ENCODE peak calls at places on chromosomes 3 and 15, in six cellular contexts. E is A549, H is K562, U is endothelial cell of umbilical vein, P is NB4, G is GM12878. Y is an unnamed sample.

GRCh38 chr15:40055576-40056293 is 16.8 kb upstream of the SRP14 start:
- DNase-seq in E (no peak), H (no peak), U (no peak), P (peak; percentile 83), G (no peak), Y (no peak)

GRCh38 chr3:155581579-155581978 is 163.3 kb downstream of the PLCH1 start:
- DNase-seq in E (no peak), H (no peak), U (no peak), P (peak; percentile 61), G (no peak), Y (no peak)

GRCh38 chr15:99096894-99097426 is 7.9 kb upstream of the SYNM start:
- DNase-seq in E (no peak), H (no peak), U (no peak), P (no peak), G (no peak), Y (no peak)

GRCh38 chr3:117084277-117084676 is 374.7 kb downstream of the TUSC7 start:
- DNase-seq in E (no peak), H (no peak), U (peak; percentile 13), P (no peak), G (no peak), Y (no peak)

GRCh38 chr15:52787123-52787503 is 3.0 kb downstream of the ONECUT1 start:
- DNase-seq in E (no peak), H (no peak), U (no peak), P (no peak), G (no peak), Y (no peak)

GRCh38 chr3:60579734-60580133 is 671.5 kb downstream of the FHIT start:
- DNase-seq in E (no peak), H (no peak), U (no peak), P (no peak), G (no peak), Y (no peak)

GRCh38 chr3:190055773-190056172 is 64.9 kb downstream of the P3H2 start:
- DNase-seq in E (no peak), H (no peak), U (no peak), P (no peak), G (no peak), Y (no peak)

GRCh38 chr3:15055019-15055557 is 10.0 kb downstream of the MRPS25 start:
- DNase-seq in E (no peak), H (no peak), U (no peak), P (peak; percentile 34), G (peak; percentile 54), Y (no peak)

GRCh38 chr3:15207836-15208504 is 1.9 kb downstream of the CAPN7 start:
- DNase-seq in E (no peak), H (no peak), U (peak; percentile 3), P (no peak), G (no peak), Y (no peak)

GRCh38 chr3:74904646-74905045 is 290.2 kb upstream of the CNTN3 start:
- DNase-seq in E (no peak), H (no peak), U (no peak), P (no peak), G (no peak), Y (no peak)

GRCh38 chr15:45751629-45752028 is 116.8 kb downstream of the SQOR start:
- DNase-seq in E (no peak), H (no peak), U (no peak), P (no peak), G (no peak), Y (no peak)

GRCh38 chr3:157130138-157130880 is 29.6 kb downstream of the CCNL1 start:
- DNase-seq in E (peak; percentile 75), H (peak; percentile 73), U (peak; percentile 61), P (peak; percentile 89), G (no peak), Y (peak; percentile 90)

GRCh38 chr15:74328331-74329056 is 39.0 kb downstream of the CYP11A1 start:
- DNase-seq in E (no peak), H (no peak), U (no peak), P (peak; percentile 47), G (no peak), Y (no peak)

GRCh38 chr3:55185380-55185779 is 257.5 kb upstream of the LRTM1 start:
- DNase-seq in E (no peak), H (no peak), U (no peak), P (no peak), G (no peak), Y (no peak)

GRCh38 chr3:129518581-129518980 is 9.9 kb upstream of the RHO start:
- DNase-seq in E (no peak), H (no peak), U (no peak), P (no peak), G (no peak), Y (no peak)
- TF ChIP-seq MYC in E (no peak), H (no peak), U (no peak), P (no peak), G (no peak), Y (no peak)

DNA sequence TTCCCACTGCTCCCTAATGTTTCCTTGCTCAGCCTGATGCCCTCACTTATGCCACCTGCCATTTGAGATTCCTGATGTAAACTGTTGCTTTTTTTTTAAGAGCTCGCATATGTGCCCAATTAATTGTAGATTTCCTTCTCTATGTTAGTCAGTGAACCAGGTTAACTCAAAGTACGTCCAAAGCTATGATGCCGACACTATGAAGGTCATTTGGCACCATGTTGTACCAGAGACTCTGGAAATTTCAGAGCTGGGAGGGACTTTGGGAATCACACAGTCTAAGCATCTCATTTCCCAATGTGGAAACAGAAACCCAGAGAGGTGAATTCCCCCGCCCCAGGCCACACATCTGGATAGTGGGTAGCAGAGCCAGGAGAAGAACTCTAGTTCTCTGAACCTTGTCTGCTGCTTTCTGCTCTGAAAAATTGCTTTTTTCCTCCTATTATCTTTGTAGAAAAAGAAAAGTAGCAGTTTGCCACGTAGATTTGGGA is 38.5 kb upstream of the TNFAIP8L3 start:
- DNase-seq in E (no peak), H (no peak), U (no peak), P (no peak), G (no peak), Y (no peak)
- TF ChIP-seq MYC in E (no peak), H (no peak), U (no peak), P (no peak), G (no peak), Y (no peak)

GRCh38 chr3:87186631-87187159 is 40.4 kb upstream of the CHMP2B start:
- DNase-seq in E (no peak), H (no peak), U (no peak), P (no peak), G (no peak), Y (no peak)
- TF ChIP-seq MYC in E (no peak), H (no peak), U (no peak), P (no peak), G (no peak), Y (no peak)

GRCh38 chr3:32109256-32109655 is 2.8 kb downstream of the GPD1L start:
- DNase-seq in E (no peak), H (no peak), U (peak; percentile 28), P (no peak), G (no peak), Y (no peak)
- TF ChIP-seq MYC in E (no peak), H (no peak), U (no peak), P (no peak), G (no peak), Y (no peak)

GRCh38 chr3:32681811-32682210 is 3.2 kb upstream of the CNOT10 start:
- DNase-seq in E (no peak), H (no peak), U (no peak), P (no peak), G (no peak), Y (no peak)

GRCh38 chr3:32684800-32685603 is at the start of gene CNOT10:
- DNase-seq in E (peak; percentile 90), H (peak; percentile 96), U (peak; percentile 95), P (peak; percentile 97), G (peak; percentile 81), Y (peak; percentile 93)

GRCh38 chr3:32684029-32684799 is 774 bp upstream of the CNOT10 start:
- DNase-seq in E (no peak), H (no peak), U (no peak), P (no peak), G (no peak), Y (no peak)

GRCh38 chr3:32686713-32687112 is 1.7 kb downstream of the CNOT10 start:
- DNase-seq in E (no peak), H (no peak), U (no peak), P (peak; percentile 10), G (no peak), Y (no peak)

GRCh38 chr3:32685604-32686185 is 707 bp downstream of the CNOT10 start:
- DNase-seq in E (peak; percentile 28), H (no peak), U (no peak), P (no peak), G (no peak), Y (peak; percentile 9)
- TF ChIP-seq MYC in E (no peak), H (no peak), U (no peak), P (no peak), G (no peak), Y (no peak)

GRCh38 chr3:191628561-191628960 is 167.6 kb downstream of the PYDC2 start:
- DNase-seq in E (no peak), H (no peak), U (no peak), P (no peak), G (no peak), Y (no peak)

GRCh38 chr3:191624299-191624698 is 163.3 kb downstream of the PYDC2 start:
- DNase-seq in E (no peak), H (no peak), U (no peak), P (no peak), G (no peak), Y (no peak)

DNA sequence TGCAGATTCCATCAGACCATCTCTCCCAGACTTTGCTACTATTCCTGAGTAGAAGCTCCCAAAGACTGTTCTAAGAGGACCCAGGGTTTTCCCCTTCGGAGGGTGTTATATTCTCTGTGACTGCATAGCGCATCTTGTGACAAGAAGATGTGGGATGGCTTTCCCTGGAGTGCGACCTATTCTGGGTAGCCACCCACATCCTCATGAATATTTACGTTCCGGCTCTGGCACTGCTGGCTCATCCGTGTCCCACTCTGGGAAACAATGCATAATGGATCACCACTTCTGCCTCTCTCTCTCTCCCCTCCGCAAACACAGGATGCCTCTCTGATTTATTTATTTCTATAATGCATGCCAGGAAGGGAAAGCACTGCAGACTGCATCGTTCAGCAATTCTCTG is 166.1 kb downstream of the PYDC2 start:
- DNase-seq in E (no peak), H (no peak), U (no peak), P (no peak), G (no peak), Y (no peak)
- TF ChIP-seq MYC in E (no peak), H (no peak), U (no peak), P (no peak), G (no peak), Y (no peak)

Y was measured in HepG2.